ENCODE peak calls at places on chromosomes 6 and 20, in six cellular contexts. O, T, R, B, G and N are unnamed samples.

GRCh38 chr20:17841751-17842191 is 126.8 kb downstream of the SNX5 start:
- DNase-seq in O (no peak), T (peak), G (peak), B (no peak), R (peak), N (no peak)

GRCh38 chr20:35662541-35662940 is 2.2 kb downstream of the CPNE1 start:
- DNase-seq in B (no peak), O (no peak), G (no peak), T (no peak), R (no peak), N (no peak)

GRCh38 chr20:64245746-64246595 is 9.6 kb upstream of the PCMTD2 start:
- DNase-seq in B (no peak), R (no peak), G (no peak), O (no peak), T (no peak), N (no peak)

GRCh38 chr6:11973238-11973637 is 38.9 kb upstream of the HIVEP1 start:
- DNase-seq in G (no peak), T (no peak), B (no peak), O (no peak), R (no peak), N (no peak)

GRCh38 chr6:71248306-71248705 is 40.3 kb upstream of the OGFRL1 start:
- DNase-seq in B (no peak), R (peak), T (peak), O (no peak), G (no peak), N (peak)

GRCh38 chr6:131139599-131139998 is 4.3 kb downstream of the AKAP7 start:
- DNase-seq in O (no peak), B (no peak), T (no peak), G (no peak), R (no peak), N (no peak)

GRCh38 chr6:148495029-148495428 is 152.4 kb downstream of the SASH1 start:
- DNase-seq in R (no peak), T (no peak), B (no peak), G (no peak), O (no peak), N (no peak)

GRCh38 chr6:73722318-73723060 is 26.5 kb downstream of the CD109 start:
- DNase-seq in R (peak), G (no peak), T (peak), B (no peak), O (no peak), N (peak)

GRCh38 chr6:121597654-121598053 is 162.2 kb downstream of the GJA1 start:
- DNase-seq in B (no peak), T (peak), G (no peak), O (no peak), R (no peak), N (peak)

GRCh38 chr6:15389759-15390723 is 144.2 kb downstream of the JARID2 start:
- DNase-seq in T (peak), G (no peak), B (no peak), R (no peak), O (peak), N (no peak)

GRCh38 chr6:131602913-131603312 is 25.1 kb downstream of the MED23 start:
- DNase-seq in R (peak), G (no peak), O (no peak), B (no peak), T (peak), N (peak)

GRCh38 chr6:106512958-106513480 is 116.3 kb downstream of the RTN4IP1 start:
- DNase-seq in R (no peak), G (no peak), B (no peak), T (no peak), O (no peak), N (no peak)

GRCh38 chr6:33431880-33432541 is 12.1 kb downstream of the SYNGAP1 start:
- DNase-seq in R (no peak), G (no peak), O (no peak), B (peak), T (no peak), N (no peak)

GRCh38 chr6:32082951-32083350 is 26.2 kb downstream of the TNXB start:
- DNase-seq in O (no peak), B (no peak), G (peak), T (peak), R (no peak), N (peak)

GRCh38 chr6:34970487-34970886 is 81.4 kb downstream of the ANKS1A start:
- DNase-seq in O (no peak), B (no peak), R (no peak), T (no peak), G (no peak), N (no peak)

GRCh38 chr20:40607927-40608326 is 81.1 kb downstream of the MAFB start:
- DNase-seq in T (no peak), R (no peak), B (no peak), O (no peak), G (no peak), N (no peak)

GRCh38 chr6:43978473-43979360 is 148.5 kb downstream of the MRPL14 start:
- DNase-seq in G (no peak), B (no peak), R (no peak), T (peak), O (no peak), N (no peak)

GRCh38 chr6:77095936-77096627 is 367.2 kb downstream of the HTR1B start:
- DNase-seq in O (no peak), R (no peak), T (no peak), B (no peak), G (no peak), N (no peak)

GRCh38 chr6:94052754-94053153 is 633.4 kb upstream of the EPHA7 start:
- DNase-seq in B (no peak), O (no peak), G (no peak), R (no peak), T (peak), N (no peak)

GRCh38 chr6:129929433-129929832 is 68.3 kb upstream of the TMEM244 start:
- DNase-seq in T (peak), G (no peak), B (no peak), O (no peak), R (peak), N (peak)

GRCh38 chr20:4887586-4887985 is 113.7 kb downstream of the SLC23A2 start:
- DNase-seq in B (no peak), R (no peak), T (no peak), G (no peak), O (no peak), N (no peak)

GRCh38 chr6:45686841-45687569 is 309.3 kb upstream of the SUPT3H start:
- DNase-seq in R (no peak), B (no peak), O (no peak), T (no peak), G (no peak), N (no peak)

GRCh38 chr6:1436334-1437306 is 47.2 kb downstream of the FOXF2 start:
- DNase-seq in T (peak), O (no peak), G (no peak), R (peak), B (no peak), N (peak)

GRCh38 chr6:109060585-109060984 is 34.1 kb downstream of the SESN1 start:
- DNase-seq in R (no peak), G (no peak), O (no peak), T (peak), B (no peak), N (no peak)

GRCh38 chr6:118768904-118769325 is 117.5 kb upstream of the CEP85L start:
- DNase-seq in T (no peak), B (no peak), R (no peak), O (no peak), G (no peak), N (no peak)

GRCh38 chr20:38395165-38395564 is 40.0 kb downstream of the SNHG17 start:
- DNase-seq in B (no peak), T (peak), R (no peak), G (no peak), O (no peak), N (no peak)

GRCh38 chr6:159790947-159791598 is 806 bp downstream of the MRPL18 start:
- DNase-seq in B (no peak), R (no peak), G (no peak), T (no peak), O (peak), N (no peak)

GRCh38 chr6:139965393-139965792 is 590.9 kb upstream of the CITED2 start:
- DNase-seq in B (no peak), O (no peak), G (no peak), R (no peak), T (peak), N (no peak)

GRCh38 chr6:139277161-139277560 is 14.6 kb downstream of the TXLNB start:
- DNase-seq in T (peak), B (no peak), R (no peak), O (no peak), G (no peak), N (no peak)

GRCh38 chr20:11718474-11719094 is 199.1 kb upstream of the BTBD3 start:
- DNase-seq in R (no peak), B (no peak), O (no peak), T (no peak), G (no peak), N (no peak)

GRCh38 chr20:13180986-13181889 is 39.8 kb upstream of the ISM1 start:
- DNase-seq in T (no peak), B (no peak), G (no peak), R (no peak), O (no peak), N (no peak)

GRCh38 chr20:13186043-13186774 is 34.9 kb upstream of the ISM1 start:
- DNase-seq in R (no peak), G (no peak), O (no peak), T (no peak), B (no peak), N (no peak)

GRCh38 chr20:13187899-13188298 is 33.2 kb upstream of the ISM1 start:
- DNase-seq in O (no peak), R (no peak), B (no peak), T (no peak), G (no peak), N (no peak)

GRCh38 chr20:13183005-13183404 is 38.1 kb upstream of the ISM1 start:
- DNase-seq in R (no peak), G (no peak), B (no peak), O (no peak), T (no peak), N (no peak)
- H3K4me3 ChIP-seq in R (no peak), G (no peak), B (no peak), O (no peak), T (no peak), N (no peak)

GRCh38 chr20:650954-651353 is 2.0 kb downstream of the SRXN1 start:
- DNase-seq in T (no peak), O (no peak), R (no peak), G (no peak), B (no peak), N (no peak)
- TF ChIP-seq CTCF in T (peak), O (no peak), R (peak), G (no peak), B (no peak), N (no peak)

GRCh38 chr20:44650777-44651493 is 564 bp downstream of the ADA start:
- DNase-seq in B (peak), T (peak), O (peak), G (no peak), R (no peak), N (no peak)

GRCh38 chr20:44648068-44648467 is 3.4 kb downstream of the ADA start:
- DNase-seq in B (no peak), G (no peak), T (no peak), R (no peak), O (no peak), N (no peak)

GRCh38 chr20:44651507-44652373 is at the start of gene ADA:
- DNase-seq in G (peak), T (peak), B (peak), O (peak), R (no peak), N (no peak)

GRCh38 chr20:44648579-44648978 is 2.9 kb downstream of the ADA start:
- DNase-seq in G (no peak), T (no peak), B (no peak), R (no peak), O (no peak), N (no peak)

DNA sequence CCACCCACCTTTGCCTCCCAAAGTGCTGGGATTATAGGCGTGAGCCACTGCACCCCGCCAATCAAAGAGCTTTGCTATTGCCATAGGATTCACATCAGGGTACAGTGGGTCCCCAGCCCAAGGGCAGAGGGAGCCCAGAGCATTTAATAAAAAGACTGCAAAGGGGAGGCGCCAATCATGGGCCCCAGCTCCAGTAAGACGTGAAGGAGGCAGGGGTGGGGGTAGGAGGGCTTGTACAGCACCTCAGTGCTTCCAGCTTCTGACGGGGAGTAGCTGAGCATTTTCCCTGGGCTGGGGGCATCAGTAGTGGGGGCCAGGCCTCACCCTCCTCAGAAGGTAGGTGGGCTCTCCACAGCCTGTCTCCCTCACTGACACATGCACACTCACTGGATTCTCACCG is 1.5 kb downstream of the ADA start:
- DNase-seq in O (no peak), R (no peak), G (no peak), T (no peak), B (no peak), N (no peak)
- H3K4me3 ChIP-seq in O (peak), R (no peak), G (no peak), T (no peak), B (no peak), N (no peak)

GRCh38 chr20:45485388-45485787 is 15.8 kb downstream of the WFDC2 start:
- DNase-seq in T (no peak), O (no peak), G (no peak), B (no peak), R (no peak), N (no peak)

GRCh38 chr20:45489083-45489531 is 19.6 kb downstream of the WFDC2 start:
- DNase-seq in R (no peak), O (no peak), G (no peak), T (no peak), B (no peak), N (no peak)

GRCh38 chr20:45484676-45485075 is 15.1 kb downstream of the WFDC2 start:
- DNase-seq in T (no peak), G (no peak), O (no peak), R (no peak), B (no peak), N (no peak)

DNA sequence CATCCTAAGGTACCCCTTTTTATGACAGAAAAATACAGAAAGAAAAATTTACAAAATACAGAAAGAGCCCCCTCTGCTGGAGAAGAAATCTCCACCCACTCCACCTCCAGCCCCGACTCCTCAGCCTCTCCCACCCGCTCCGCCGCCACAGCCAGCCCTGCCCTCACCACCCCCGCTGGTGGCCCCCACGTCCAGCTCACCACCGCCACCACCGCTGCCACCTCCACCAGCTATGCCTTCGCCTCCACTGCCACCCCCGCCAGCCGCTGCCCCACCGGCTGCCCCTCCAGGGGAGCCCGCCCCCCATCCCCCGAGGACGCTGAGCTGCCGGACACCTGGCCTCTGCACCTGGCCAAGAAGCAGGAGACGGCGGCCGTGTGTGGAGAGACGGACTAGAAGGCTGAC is 17.7 kb downstream of the WFDC2 start:
- DNase-seq in O (no peak), R (no peak), G (no peak), B (no peak), T (no peak), N (no peak)
- TF ChIP-seq CTCF in O (peak), R (peak), G (no peak), B (no peak), T (no peak), N (no peak)

GRCh38 chr20:24980321-24981053 is 12.1 kb downstream of the APMAP start:
- DNase-seq in O (no peak), B (no peak), G (no peak), R (no peak), T (no peak), N (no peak)
- H3K4me3 ChIP-seq in O (no peak), B (no peak), G (no peak), R (no peak), T (no peak), N (no peak)

DNA sequence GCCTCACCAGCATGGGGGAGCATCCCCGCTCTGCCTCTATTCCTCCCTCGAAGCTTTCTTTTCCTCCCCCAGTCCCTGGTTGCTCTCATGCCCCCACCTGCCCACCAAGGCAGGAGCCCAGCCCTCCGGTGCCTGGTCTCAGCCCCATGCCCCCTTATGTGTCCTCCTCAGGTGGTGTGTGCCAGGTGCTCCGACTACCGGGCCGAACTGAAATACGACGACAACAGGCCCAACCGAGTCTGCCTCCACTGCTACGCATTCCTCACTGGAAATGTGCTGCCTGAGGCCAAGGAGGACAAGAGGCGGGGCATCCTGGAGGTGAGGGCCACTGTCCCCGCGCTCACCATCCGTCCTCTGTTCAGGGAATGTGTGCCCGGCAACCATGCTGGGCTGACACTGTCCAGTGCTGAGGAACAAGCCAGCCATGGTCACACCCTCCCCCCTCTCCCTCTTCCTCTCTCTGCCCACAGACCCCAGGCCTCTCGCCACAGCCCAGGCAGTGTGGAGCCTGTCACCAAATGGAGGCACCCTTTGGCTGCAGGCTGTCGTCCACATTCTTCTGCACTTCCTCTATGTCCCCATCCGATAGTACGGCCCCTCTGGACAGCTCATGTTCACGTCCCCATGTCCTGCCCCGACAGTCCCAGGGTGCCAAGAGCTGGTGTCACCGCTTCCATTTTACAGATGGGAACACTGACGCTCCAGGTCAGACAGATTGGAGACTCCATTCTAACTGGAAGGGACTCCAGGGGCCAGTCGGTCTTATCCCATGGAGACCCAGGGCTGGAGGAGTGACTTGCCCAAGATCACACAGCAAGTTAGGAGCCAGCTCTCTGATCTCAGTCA is 20.4 kb downstream of the FGD2 start:
- DNase-seq in O (no peak), G (no peak), R (no peak), T (no peak), B (no peak), N (no peak)
- TF ChIP-seq CTCF in O (no peak), G (no peak), R (no peak), T (no peak), B (no peak), N (no peak)

GRCh38 chr20:3383878-3384495 is 23.5 kb downstream of the DNAAF9 start:
- DNase-seq in R (no peak), O (peak), G (no peak), T (peak), B (no peak), N (no peak)
- H3K4me3 ChIP-seq in R (no peak), O (no peak), G (no peak), T (no peak), B (no peak), N (no peak)

DNA sequence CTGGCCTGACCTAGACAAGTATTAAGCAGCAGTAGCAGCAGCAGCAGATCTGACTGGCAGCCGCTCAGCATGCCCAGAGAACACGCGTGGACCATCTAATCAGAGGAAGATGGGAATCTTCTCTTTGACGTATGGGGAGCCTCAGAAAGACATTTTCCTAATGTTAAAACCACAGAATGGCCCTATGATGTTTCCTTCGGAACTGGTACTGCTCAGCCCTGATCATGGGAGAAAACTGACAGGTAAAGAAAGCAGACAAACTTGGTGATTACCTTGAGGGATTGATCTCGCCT is 6.2 kb downstream of the PSMA7 start:
- DNase-seq in R (no peak), B (no peak), G (no peak), T (no peak), O (no peak), N (no peak)
- TF ChIP-seq CTCF in R (no peak), B (no peak), G (no peak), T (no peak), O (no peak), N (no peak)

GRCh38 chr6:55490871-55491270 is 88.1 kb downstream of the HMGCLL1 start:
- DNase-seq in G (no peak), T (no peak), B (no peak), O (no peak), R (no peak), N (no peak)
- H3K4me3 ChIP-seq in G (no peak), T (no peak), B (no peak), O (no peak), R (no peak), N (no peak)

GRCh38 chr6:13508711-13509705 is 21.6 kb upstream of the GFOD1 start:
- DNase-seq in B (no peak), G (no peak), O (no peak), R (no peak), T (peak), N (peak)
- TF ChIP-seq CTCF in B (no peak), G (no peak), O (no peak), R (no peak), T (no peak), N (no peak)